ENCODE peak calls at places on chromosomes 5 and 9, in four cellular contexts. One of them, this sample, is unnamed.

GRCh38 chr9:130379649-130379970 is 65.2 kb upstream of the ASS1 start:
- DNase-seq in GM12878: no peak
- DNase-seq in K562: no peak
- DNase-seq in HepG2: no peak
- DNase-seq in this sample: no peak

GRCh38 chr9:127074561-127075548 is 47.6 kb downstream of the ANGPTL2 start:
- DNase-seq in GM12878: no peak
- DNase-seq in K562: no peak
- DNase-seq in HepG2: no peak
- DNase-seq in this sample: no peak

GRCh38 chr5:10111575-10111974 is 138.1 kb downstream of the ATPSCKMT start:
- DNase-seq in GM12878: no peak
- DNase-seq in K562: peak
- DNase-seq in HepG2: peak
- DNase-seq in this sample: peak

GRCh38 chr5:100595812-100596173 is 60.6 kb downstream of the FAM174A start:
- DNase-seq in GM12878: no peak
- DNase-seq in K562: no peak
- DNase-seq in HepG2: no peak
- DNase-seq in this sample: no peak

GRCh38 chr5:178471666-178472065 is 118.5 kb downstream of the COL23A1 start:
- DNase-seq in GM12878: no peak
- DNase-seq in K562: no peak
- DNase-seq in HepG2: no peak
- DNase-seq in this sample: no peak

GRCh38 chr9:5971740-5972139 is 43.7 kb downstream of the RANBP6 start:
- DNase-seq in GM12878: no peak
- DNase-seq in K562: no peak
- DNase-seq in HepG2: no peak
- DNase-seq in this sample: no peak

GRCh38 chr5:96816430-96816939 is 8.7 kb upstream of the ERAP1 start:
- DNase-seq in GM12878: peak
- DNase-seq in K562: no peak
- DNase-seq in HepG2: no peak
- DNase-seq in this sample: no peak

GRCh38 chr9:80320916-80321315 is 749.2 kb downstream of the TLE4 start:
- DNase-seq in GM12878: no peak
- DNase-seq in K562: no peak
- DNase-seq in HepG2: no peak
- DNase-seq in this sample: no peak

GRCh38 chr5:164422400-164422799 is 917.0 kb downstream of the MAT2B start:
- DNase-seq in GM12878: no peak
- DNase-seq in K562: peak
- DNase-seq in HepG2: peak
- DNase-seq in this sample: no peak

GRCh38 chr9:74001382-74001781 is 495.8 kb upstream of the RORB start:
- DNase-seq in GM12878: no peak
- DNase-seq in K562: no peak
- DNase-seq in HepG2: no peak
- DNase-seq in this sample: no peak

GRCh38 chr9:100064872-100065581 is 33.8 kb downstream of the ERP44 start:
- DNase-seq in GM12878: no peak
- DNase-seq in K562: no peak
- DNase-seq in HepG2: no peak
- DNase-seq in this sample: no peak

GRCh38 chr9:125854553-125855275 is 107.5 kb downstream of the PBX3 start:
- DNase-seq in GM12878: no peak
- DNase-seq in K562: no peak
- DNase-seq in HepG2: no peak
- DNase-seq in this sample: no peak

GRCh38 chr9:20623021-20623747 is 885 bp upstream of the MLLT3 start:
- DNase-seq in GM12878: no peak
- DNase-seq in K562: no peak
- DNase-seq in HepG2: no peak
- DNase-seq in this sample: no peak

GRCh38 chr5:168978015-168978414 is 322.9 kb downstream of the SLIT3 start:
- DNase-seq in GM12878: no peak
- DNase-seq in K562: no peak
- DNase-seq in HepG2: no peak
- DNase-seq in this sample: no peak

GRCh38 chr9:124399323-124399962 is 15.8 kb downstream of the PSMB7 start:
- DNase-seq in GM12878: no peak
- DNase-seq in K562: no peak
- DNase-seq in HepG2: no peak
- DNase-seq in this sample: no peak

GRCh38 chr9:27799326-27799725 is 226.0 kb upstream of the C9orf72 start:
- DNase-seq in GM12878: no peak
- DNase-seq in K562: no peak
- DNase-seq in HepG2: no peak
- DNase-seq in this sample: no peak

GRCh38 chr5:164370841-164371240 is 865.4 kb downstream of the MAT2B start:
- DNase-seq in GM12878: no peak
- DNase-seq in K562: no peak
- DNase-seq in HepG2: no peak
- DNase-seq in this sample: no peak

GRCh38 chr5:116454417-116454927 is 120.2 kb downstream of the SEMA6A start:
- DNase-seq in GM12878: peak
- DNase-seq in K562: peak
- DNase-seq in HepG2: no peak
- DNase-seq in this sample: no peak

GRCh38 chr5:45038366-45038987 is 229.7 kb downstream of the MRPS30 start:
- DNase-seq in GM12878: no peak
- DNase-seq in K562: peak
- DNase-seq in HepG2: peak
- DNase-seq in this sample: peak

GRCh38 chr5:138725885-138726457 is 27.3 kb upstream of the CTNNA1 start:
- DNase-seq in GM12878: no peak
- DNase-seq in K562: no peak
- DNase-seq in HepG2: peak
- DNase-seq in this sample: no peak

GRCh38 chr5:83548556-83548955 is 77.0 kb downstream of the VCAN start:
- DNase-seq in GM12878: no peak
- DNase-seq in K562: no peak
- DNase-seq in HepG2: no peak
- DNase-seq in this sample: no peak

GRCh38 chr5:101271416-101271815 is 368.3 kb upstream of the ST8SIA4 start:
- DNase-seq in GM12878: no peak
- DNase-seq in K562: no peak
- DNase-seq in HepG2: no peak
- DNase-seq in this sample: no peak

GRCh38 chr9:114805670-114806551 is at the start of gene TNFSF15:
- DNase-seq in GM12878: peak
- DNase-seq in K562: no peak
- DNase-seq in HepG2: peak
- DNase-seq in this sample: no peak

GRCh38 chr9:35577486-35577885 is 27.6 kb upstream of the TESK1 start:
- DNase-seq in GM12878: no peak
- DNase-seq in K562: no peak
- DNase-seq in HepG2: no peak
- DNase-seq in this sample: no peak

GRCh38 chr5:157178961-157179360 is 1.7 kb upstream of the ITK start:
- DNase-seq in GM12878: no peak
- DNase-seq in K562: no peak
- DNase-seq in HepG2: no peak
- DNase-seq in this sample: no peak

GRCh38 chr9:121942866-121943265 is 150.2 kb downstream of the TTLL11 start:
- DNase-seq in GM12878: no peak
- DNase-seq in K562: no peak
- DNase-seq in HepG2: no peak
- DNase-seq in this sample: no peak

GRCh38 chr9:87714819-87715218 is 11.1 kb upstream of the CTSL start:
- DNase-seq in GM12878: no peak
- DNase-seq in K562: peak
- DNase-seq in HepG2: peak
- DNase-seq in this sample: no peak

GRCh38 chr9:109742759-109743388 is 37.1 kb upstream of the PALM2AKAP2 start:
- DNase-seq in GM12878: no peak
- DNase-seq in K562: no peak
- DNase-seq in HepG2: no peak
- DNase-seq in this sample: no peak

GRCh38 chr5:76204713-76205112 is 121.5 kb downstream of the SV2C start:
- DNase-seq in GM12878: no peak
- DNase-seq in K562: no peak
- DNase-seq in HepG2: no peak
- DNase-seq in this sample: no peak

DNA sequence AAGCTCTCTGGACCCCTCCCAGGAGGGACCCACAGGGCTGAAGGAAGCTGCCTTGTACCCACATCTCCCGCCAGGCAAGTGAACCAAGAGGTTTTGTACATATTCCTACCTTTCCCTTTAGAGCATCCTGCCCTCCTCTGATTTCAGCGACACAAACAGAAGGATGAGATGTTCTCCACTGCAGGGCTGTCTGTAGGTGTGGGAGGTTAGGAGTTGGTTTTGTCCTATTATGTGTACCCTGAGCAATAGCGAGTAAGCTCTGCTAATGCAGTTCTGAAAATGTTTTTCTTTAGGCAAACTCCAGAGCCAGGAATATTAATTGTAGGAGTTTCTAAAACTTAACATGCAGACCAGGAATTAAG is 13.0 kb downstream of the SQSTM1 start:
- DNase-seq in GM12878: no peak
- DNase-seq in K562: no peak
- DNase-seq in HepG2: no peak
- DNase-seq in this sample: no peak
- TF ChIP-seq CEBPB in GM12878: no peak
- TF ChIP-seq CEBPB in K562: no peak
- TF ChIP-seq CEBPB in HepG2: no peak
- TF ChIP-seq CEBPB in this sample: no peak

GRCh38 chr5:53321721-53322120 is 158.7 kb upstream of the FST start:
- DNase-seq in GM12878: no peak
- DNase-seq in K562: no peak
- DNase-seq in HepG2: no peak
- DNase-seq in this sample: no peak

GRCh38 chr5:53319306-53319705 is 161.1 kb upstream of the FST start:
- DNase-seq in GM12878: no peak
- DNase-seq in K562: no peak
- DNase-seq in HepG2: no peak
- DNase-seq in this sample: no peak

GRCh38 chr5:53323511-53323910 is 156.9 kb upstream of the FST start:
- DNase-seq in GM12878: no peak
- DNase-seq in K562: no peak
- DNase-seq in HepG2: no peak
- DNase-seq in this sample: no peak

GRCh38 chr5:53322257-53322656 is 158.2 kb upstream of the FST start:
- DNase-seq in GM12878: no peak
- DNase-seq in K562: no peak
- DNase-seq in HepG2: no peak
- DNase-seq in this sample: no peak

DNA sequence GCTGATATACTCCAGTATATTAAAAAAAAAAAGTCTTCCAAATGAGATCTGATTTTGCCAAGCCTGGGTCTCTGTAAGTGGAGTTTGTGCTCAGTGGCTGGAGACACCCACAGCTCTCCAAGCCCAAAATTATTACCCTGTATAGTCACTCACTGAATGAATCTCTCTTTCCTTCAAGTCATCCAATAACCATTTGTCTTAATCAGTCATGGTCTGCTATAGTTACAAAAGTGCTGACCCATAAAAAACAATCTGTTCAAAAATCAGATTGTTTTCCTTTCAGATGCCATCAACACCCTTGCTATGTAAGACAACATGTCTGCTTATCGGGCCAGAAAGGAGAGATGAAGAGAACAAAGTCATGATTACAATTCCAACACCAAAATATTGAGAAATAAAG is 159.4 kb upstream of the FST start:
- DNase-seq in GM12878: no peak
- DNase-seq in K562: no peak
- DNase-seq in HepG2: no peak
- DNase-seq in this sample: no peak
- TF ChIP-seq ATF3 in GM12878: no peak
- TF ChIP-seq ATF3 in K562: no peak
- TF ChIP-seq ATF3 in HepG2: no peak
- TF ChIP-seq ATF3 in this sample: no peak

GRCh38 chr9:3963266-3964019 is 336.4 kb downstream of the GLIS3 start:
- DNase-seq in GM12878: no peak
- DNase-seq in K562: no peak
- DNase-seq in HepG2: no peak
- DNase-seq in this sample: no peak
- TF ChIP-seq REST in GM12878: no peak
- TF ChIP-seq REST in K562: no peak
- TF ChIP-seq REST in HepG2: no peak
- TF ChIP-seq REST in this sample: no peak

DNA sequence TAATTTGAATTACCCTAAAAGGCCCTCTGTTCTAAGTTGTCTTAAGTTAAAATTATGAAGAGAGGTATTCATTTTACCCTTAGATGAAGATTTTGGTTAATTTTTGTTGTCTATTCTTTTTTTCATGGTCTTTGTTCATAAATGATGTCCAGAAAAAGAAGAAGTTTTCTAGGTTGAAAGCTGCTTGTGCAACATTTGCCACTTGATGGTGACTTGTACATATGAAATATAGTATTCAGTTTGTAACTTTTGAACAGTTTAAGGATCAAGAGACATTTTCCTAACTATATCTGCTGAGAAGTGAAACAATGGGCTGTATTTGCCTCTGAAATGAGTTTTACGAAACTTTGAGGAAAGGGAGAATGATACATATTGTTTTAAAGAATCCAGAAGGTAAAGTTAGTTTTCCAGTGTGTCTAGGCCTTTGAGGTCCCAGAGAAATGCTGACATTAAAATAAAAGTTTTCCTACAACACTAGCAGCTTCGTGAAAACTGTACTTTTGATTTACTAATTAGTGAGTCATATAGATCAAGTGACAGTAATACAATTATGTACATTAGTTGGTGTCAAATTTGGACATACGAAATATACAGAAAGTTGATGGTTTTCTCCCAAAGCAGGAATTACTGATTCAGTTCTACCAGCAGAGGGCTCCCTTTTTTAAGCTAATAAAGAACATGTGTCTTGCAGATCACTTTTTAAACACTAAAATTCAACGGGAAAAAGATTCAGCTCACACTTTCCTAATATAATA is 70.5 kb downstream of the PIK3R1 start:
- DNase-seq in GM12878: no peak
- DNase-seq in K562: peak
- DNase-seq in HepG2: peak
- DNase-seq in this sample: peak
- TF ChIP-seq CEBPB in GM12878: no peak
- TF ChIP-seq CEBPB in K562: no peak
- TF ChIP-seq CEBPB in HepG2: no peak
- TF ChIP-seq CEBPB in this sample: no peak

This sample was measured in HCT116.